ENCODE peak calls at places on chromosomes 7 and 10, in six cellular contexts. D is psoas muscle, S is AG08396, L is bronchial epithelial cell, Z is H4, I is NCI-H1092. C is an unnamed sample.

GRCh38 chr7:81190997-81191747 is 272.3 kb upstream of the SEMA3C start:
- DNase-seq in D (no peak), S (peak; percentile 28), L (peak; percentile 81), Z (peak; percentile 40), I (no peak), C (peak; percentile 56)

GRCh38 chr7:112646787-112647186 is 143.4 kb downstream of the TMEM168 start:
- DNase-seq in D (no peak), S (no peak), L (no peak), Z (no peak), I (no peak), C (no peak)

GRCh38 chr7:75642810-75643486 is 95.8 kb downstream of the HIP1 start:
- DNase-seq in D (peak; percentile 28), S (peak; percentile 54), L (peak; percentile 68), Z (peak; percentile 64), I (no peak), C (peak; percentile 53)

GRCh38 chr7:76325811-76326210 is 23.3 kb downstream of the HSPB1 start:
- DNase-seq in D (no peak), S (no peak), L (no peak), Z (no peak), I (no peak), C (no peak)

GRCh38 chr10:111511751-111512150 is 434.9 kb downstream of the ADRA2A start:
- DNase-seq in D (no peak), S (no peak), L (no peak), Z (no peak), I (no peak), C (no peak)

GRCh38 chr7:116290740-116291139 is 80.4 kb downstream of the TES start:
- DNase-seq in D (no peak), S (no peak), L (no peak), Z (no peak), I (no peak), C (no peak)

GRCh38 chr7:20754001-20754400 is 32.7 kb downstream of the SP8 start:
- DNase-seq in D (no peak), S (no peak), L (no peak), Z (no peak), I (no peak), C (no peak)

GRCh38 chr10:84149854-84150253 is 10.5 kb downstream of the GHITM start:
- DNase-seq in D (no peak), S (no peak), L (no peak), Z (no peak), I (no peak), C (no peak)

GRCh38 chr10:52283174-52283573 is 30.9 kb upstream of the DKK1 start:
- DNase-seq in D (no peak), S (no peak), L (peak; percentile 55), Z (no peak), I (no peak), C (peak; percentile 1)

GRCh38 chr10:43110318-43111071 is 27.8 kb upstream of the CSGALNACT2 start:
- DNase-seq in D (peak; percentile 25), S (peak; percentile 74), L (peak; percentile 51), Z (peak; percentile 13), I (no peak), C (peak; percentile 66)

GRCh38 chr10:113866551-113867394 is 12.3 kb downstream of the NHLRC2 start:
- DNase-seq in D (no peak), S (no peak), L (no peak), Z (no peak), I (no peak), C (no peak)

GRCh38 chr10:25493122-25493893 is 318.5 kb downstream of the GPR158 start:
- DNase-seq in D (no peak), S (no peak), L (peak; percentile 98), Z (peak; percentile 57), I (no peak), C (no peak)

GRCh38 chr7:157779206-157779605 is 442.4 kb downstream of the DNAJB6 start:
- DNase-seq in D (no peak), S (no peak), L (no peak), Z (no peak), I (no peak), C (no peak)

GRCh38 chr10:49407552-49408137 is 11.8 kb upstream of the DRGX start:
- DNase-seq in D (peak; percentile 73), S (peak; percentile 89), L (peak; percentile 61), Z (peak; percentile 50), I (peak; percentile 60), C (peak; percentile 69)

GRCh38 chr10:90937645-90938258 is 16.9 kb upstream of the ANKRD1 start:
- DNase-seq in D (no peak), S (no peak), L (peak; percentile 12), Z (no peak), I (no peak), C (peak; percentile 54)

GRCh38 chr7:141701489-141702046 is 398 bp downstream of the DENND11 start:
- DNase-seq in D (peak; percentile 28), S (peak; percentile 58), L (no peak), Z (peak; percentile 24), I (peak; percentile 53), C (peak; percentile 35)

GRCh38 chr10:86756511-86757109 is at the start of gene BMPR1A:
- DNase-seq in D (no peak), S (peak; percentile 35), L (peak; percentile 54), Z (no peak), I (no peak), C (peak; percentile 91)

GRCh38 chr10:22002531-22003110 is 909 bp downstream of the DNAJC1 start:
- DNase-seq in D (no peak), S (peak; percentile 29), L (peak; percentile 51), Z (peak; percentile 21), I (no peak), C (peak; percentile 52)

C was measured in EL.